ENCODE peak calls at places on chromosomes 11 and 22, in eight cellular contexts. J is tibial artery, E is ovary, B is fibroblast of lung, X is colonic mucosa, K is heart right ventricle, U is A549, M is BE2C. T is an unnamed sample.
A peak's percentile ranks its signal among the peaks of the same experiment; 100 is the strongest.

GRCh38 chr11:8714622-8715225 is 32.1 kb downstream of the RPL27A start:
- DNase-seq in J (no peak), E (no peak), B (no peak), X (no peak), K (no peak), U (no peak), M (no peak), T (no peak)

GRCh38 chr22:39645532-39645931 is 75.0 kb downstream of the CACNA1I start:
- DNase-seq in J (no peak), E (no peak), B (no peak), X (no peak), K (no peak), U (no peak), M (no peak), T (no peak)

GRCh38 chr11:121426476-121427454 is 25.3 kb upstream of the SORL1 start:
- DNase-seq in J (no peak), E (peak; percentile 51), B (no peak), X (peak; percentile 58), K (peak; percentile 56), U (peak; percentile 13), M (peak; percentile 59), T (no peak)

GRCh38 chr11:57491371-57492061 is 24.0 kb downstream of the SLC43A1 start:
- DNase-seq in J (no peak), E (no peak), B (peak; percentile 34), X (peak; percentile 53), K (peak; percentile 62), U (no peak), M (peak; percentile 32), T (no peak)

GRCh38 chr11:10592331-10592730 is 23.9 kb upstream of the LYVE1 start:
- DNase-seq in J (no peak), E (no peak), B (peak; percentile 95), X (no peak), K (no peak), U (no peak), M (no peak), T (no peak)

GRCh38 chr11:102599642-102600261 is 25.4 kb downstream of the MMP20 start:
- DNase-seq in J (no peak), E (no peak), B (peak; percentile 90), X (no peak), K (no peak), U (peak; percentile 62), M (no peak), T (no peak)

GRCh38 chr11:31958086-31958735 is 132.7 kb upstream of the RCN1 start:
- DNase-seq in J (no peak), E (no peak), B (peak; percentile 52), X (peak; percentile 62), K (peak; percentile 80), U (peak; percentile 38), M (peak; percentile 57), T (no peak)

GRCh38 chr22:20721409-20722218 is 52.3 kb upstream of the SERPIND1 start:
- DNase-seq in J (no peak), E (no peak), B (no peak), X (no peak), K (no peak), U (no peak), M (no peak), T (no peak)

GRCh38 chr11:107576497-107577086 is 11.1 kb upstream of the ALKBH8 start:
- DNase-seq in J (peak; percentile 46), E (peak; percentile 41), B (peak; percentile 65), X (peak; percentile 37), K (peak; percentile 23), U (peak; percentile 36), M (peak; percentile 59), T (no peak)

GRCh38 chr22:43136255-43136654 is 6.9 kb downstream of the MCAT start:
- DNase-seq in J (no peak), E (no peak), B (peak; percentile 29), X (no peak), K (no peak), U (peak; percentile 65), M (peak; percentile 75), T (no peak)

GRCh38 chr11:79437274-79437980 is 3.4 kb downstream of the TENM4 start:
- DNase-seq in J (peak; percentile 47), E (peak; percentile 84), B (peak; percentile 66), X (peak; percentile 57), K (peak; percentile 75), U (no peak), M (peak; percentile 72), T (peak; percentile 74)

GRCh38 chr11:130601141-130601540 is 152.7 kb downstream of the ADAMTS15 start:
- DNase-seq in J (peak; percentile 83), E (peak; percentile 74), B (peak; percentile 93), X (no peak), K (peak; percentile 79), U (no peak), M (no peak), T (no peak)

GRCh38 chr22:41772198-41772597 is 28.3 kb upstream of the CCDC134 start:
- DNase-seq in J (no peak), E (no peak), B (no peak), X (no peak), K (no peak), U (no peak), M (no peak), T (no peak)

GRCh38 chr11:65569164-65569972 is 909 bp upstream of the ZNRD2 start:
- DNase-seq in J (no peak), E (no peak), B (no peak), X (no peak), K (no peak), U (no peak), M (no peak), T (no peak)

GRCh38 chr22:43425976-43426785 is 14.4 kb downstream of the MPPED1 start:
- DNase-seq in J (no peak), E (no peak), B (no peak), X (no peak), K (no peak), U (no peak), M (no peak), T (peak; percentile 45)

GRCh38 chr11:14300661-14301304 is 58.2 kb downstream of the RRAS2 start:
- DNase-seq in J (peak; percentile 66), E (peak; percentile 63), B (peak; percentile 84), X (peak; percentile 58), K (no peak), U (peak; percentile 69), M (peak; percentile 29), T (no peak)

GRCh38 chr11:818396-819128 is at the start of gene PNPLA2:
- DNase-seq in J (peak; percentile 63), E (peak; percentile 79), B (peak; percentile 56), X (peak; percentile 73), K (no peak), U (no peak), M (no peak), T (no peak)

GRCh38 chr11:129528296-129528695 is 152.6 kb downstream of the BARX2 start:
- DNase-seq in J (no peak), E (no peak), B (no peak), X (no peak), K (no peak), U (no peak), M (no peak), T (no peak)

GRCh38 chr11:2673250-2673610 is 26.6 kb downstream of the KCNQ1OT1 start:
- DNase-seq in J (peak; percentile 10), E (no peak), B (no peak), X (no peak), K (no peak), U (no peak), M (no peak), T (no peak)

GRCh38 chr11:1139441-1140066 is 18.2 kb upstream of the MUC5AC start:
- DNase-seq in J (no peak), E (no peak), B (peak; percentile 85), X (peak; percentile 20), K (no peak), U (no peak), M (no peak), T (no peak)

GRCh38 chr11:63843042-63843441 is 4.1 kb downstream of the MARK2 start:
- DNase-seq in J (no peak), E (no peak), B (no peak), X (no peak), K (no peak), U (no peak), M (no peak), T (no peak)
- H3K4me3 ChIP-seq in J (no peak overlapping the region), E (no peak overlapping the region), B (no peak overlapping the region), X (no peak overlapping the region), K (no peak overlapping the region), U (no peak overlapping the region), M (no peak overlapping the region), T (no peak overlapping the region)

GRCh38 chr22:49119551-49119952 is 708.1 kb downstream of the BRD1 start:
- DNase-seq in J (peak; percentile 65), E (no peak), B (no peak), X (no peak), K (peak; percentile 36), U (no peak), M (no peak), T (no peak)

GRCh38 chr22:49129736-49130135 is 697.9 kb downstream of the BRD1 start:
- DNase-seq in J (no peak), E (no peak), B (no peak), X (no peak), K (no peak), U (no peak), M (no peak), T (no peak)

GRCh38 chr22:49123621-49124192 is 704.0 kb downstream of the BRD1 start:
- DNase-seq in J (no peak), E (no peak), B (no peak), X (no peak), K (no peak), U (no peak), M (no peak), T (no peak)

GRCh38 chr22:49124588-49124987 is 703.1 kb downstream of the BRD1 start:
- DNase-seq in J (no peak), E (no peak), B (no peak), X (no peak), K (no peak), U (no peak), M (no peak), T (no peak)
- H3K4me1 ChIP-seq in J (no peaks in the 10 kb centered on the region), E (no peaks in the 10 kb centered on the region), B (no peaks in the 10 kb centered on the region), X (no peaks in the 10 kb centered on the region), K (no peaks in the 10 kb centered on the region), U (no peaks in the 10 kb centered on the region), M (no peaks in the 10 kb centered on the region), T (no peaks in the 10 kb centered on the region)

GRCh38 chr11:6234314-6235031 is at the start of gene FHIP1B:
- DNase-seq in J (peak; percentile 100), E (peak; percentile 100), B (peak; percentile 100), X (peak; percentile 100), K (peak; percentile 99), U (peak; percentile 86), M (peak; percentile 96), T (peak; percentile 99)
- TF ChIP-seq CTCF in J (no peak), E (no peak), B (no peak), X (no peak), K (no peak), U (no peak), M (no peak), T (no peak)

GRCh38 chr11:27462543-27462942 is 10.0 kb downstream of the LGR4 start:
- DNase-seq in J (no peak), E (no peak), B (no peak), X (no peak), K (no peak), U (no peak), M (no peak), T (no peak)

GRCh38 chr11:27465629-27466028 is 7.0 kb downstream of the LGR4 start:
- DNase-seq in J (no peak), E (no peak), B (no peak), X (no peak), K (no peak), U (no peak), M (no peak), T (no peak)

GRCh38 chr11:27467181-27467913 is 5.2 kb downstream of the LGR4 start:
- DNase-seq in J (no peak), E (no peak), B (no peak), X (no peak), K (no peak), U (no peak), M (no peak), T (no peak)

GRCh38 chr11:27466363-27466762 is 6.2 kb downstream of the LGR4 start:
- DNase-seq in J (no peak), E (no peak), B (no peak), X (no peak), K (no peak), U (no peak), M (no peak), T (no peak)

GRCh38 chr11:27464155-27464759 is 8.3 kb downstream of the LGR4 start:
- DNase-seq in J (no peak), E (no peak), B (no peak), X (peak; percentile 29), K (no peak), U (no peak), M (no peak), T (no peak)
- H3K4me3 ChIP-seq in J (no peak overlapping the region), E (no peak overlapping the region), B (no peak overlapping the region), X (no peak overlapping the region), K (no peak overlapping the region), U (no peak overlapping the region), M (no peak overlapping the region), T (no peak overlapping the region)

T was measured in RWPE2.